ENCODE peak calls at places on chromosomes 11 and 22, in five cellular contexts. D, I, H, L and N are unnamed samples.

GRCh38 chr11:32334822-32335221 is 100.5 kb downstream of the WT1 start:
- DNase-seq in H (no peak), I (peak), D (no peak), L (no peak), N (no peak)

GRCh38 chr11:84612645-84613044 is 1014.5 kb downstream of the DLG2 start:
- DNase-seq in D (no peak), L (no peak), H (no peak), I (no peak), N (no peak)

GRCh38 chr11:69799097-69799496 is 20.1 kb downstream of the FGF3 start:
- DNase-seq in D (no peak), L (no peak), H (no peak), I (no peak), N (no peak)

GRCh38 chr11:122681070-122681469 is 25.5 kb downstream of the UBASH3B start:
- DNase-seq in L (no peak), I (no peak), D (no peak), H (no peak), N (no peak)

GRCh38 chr22:43239102-43239875 is 52.4 kb upstream of the TTLL12 start:
- DNase-seq in I (no peak), L (no peak), H (no peak), D (no peak), N (no peak)

GRCh38 chr11:69947059-69947771 is 128.0 kb upstream of the FGF3 start:
- DNase-seq in D (no peak), I (no peak), H (no peak), L (no peak), N (no peak)

GRCh38 chr11:69943066-69943465 is 123.8 kb upstream of the FGF3 start:
- DNase-seq in I (peak), L (no peak), D (peak), H (no peak), N (no peak)

GRCh38 chr11:126978911-126979310 is 21.7 kb downstream of the KIRREL3 start:
- DNase-seq in L (no peak), H (no peak), I (no peak), D (no peak), N (no peak)

GRCh38 chr11:84390441-84391078 is 1104.4 kb upstream of the CCDC90B start:
- DNase-seq in I (no peak), D (no peak), H (no peak), L (no peak), N (no peak)

GRCh38 chr11:117083011-117083940 is 15.0 kb downstream of the SIK3 start:
- DNase-seq in I (no peak), D (no peak), H (no peak), L (no peak), N (no peak)

GRCh38 chr11:125457814-125458343 is 38.2 kb downstream of the FEZ1 start:
- DNase-seq in H (no peak), D (no peak), L (peak), I (peak), N (peak)

GRCh38 chr11:41508121-41508520 is 48.7 kb upstream of the LRRC4C start:
- DNase-seq in I (no peak), L (no peak), D (no peak), H (no peak), N (no peak)

GRCh38 chr22:39661501-39661841 is 90.9 kb downstream of the CACNA1I start:
- DNase-seq in I (no peak), L (no peak), D (no peak), H (no peak), N (no peak)
- H3K4me3 ChIP-seq in I (no peak), L (no peak), D (no peak), H (no peak), N (no peak)

GRCh38 chr11:6604081-6604626 is 580 bp downstream of the ILK start:
- DNase-seq in L (peak), D (peak), H (peak), I (peak), N (peak)

GRCh38 chr11:6607190-6607635 is 3.6 kb downstream of the ILK start:
- DNase-seq in I (no peak), L (peak), D (no peak), H (no peak), N (no peak)

GRCh38 chr11:6608726-6609501 is 3.1 kb downstream of the TAF10 start:
- DNase-seq in I (no peak), H (peak), D (peak), L (no peak), N (no peak)

GRCh38 chr11:6608011-6608410 is 4.0 kb downstream of the TAF10 start:
- DNase-seq in I (no peak), L (no peak), D (no peak), H (peak), N (no peak)

DNA sequence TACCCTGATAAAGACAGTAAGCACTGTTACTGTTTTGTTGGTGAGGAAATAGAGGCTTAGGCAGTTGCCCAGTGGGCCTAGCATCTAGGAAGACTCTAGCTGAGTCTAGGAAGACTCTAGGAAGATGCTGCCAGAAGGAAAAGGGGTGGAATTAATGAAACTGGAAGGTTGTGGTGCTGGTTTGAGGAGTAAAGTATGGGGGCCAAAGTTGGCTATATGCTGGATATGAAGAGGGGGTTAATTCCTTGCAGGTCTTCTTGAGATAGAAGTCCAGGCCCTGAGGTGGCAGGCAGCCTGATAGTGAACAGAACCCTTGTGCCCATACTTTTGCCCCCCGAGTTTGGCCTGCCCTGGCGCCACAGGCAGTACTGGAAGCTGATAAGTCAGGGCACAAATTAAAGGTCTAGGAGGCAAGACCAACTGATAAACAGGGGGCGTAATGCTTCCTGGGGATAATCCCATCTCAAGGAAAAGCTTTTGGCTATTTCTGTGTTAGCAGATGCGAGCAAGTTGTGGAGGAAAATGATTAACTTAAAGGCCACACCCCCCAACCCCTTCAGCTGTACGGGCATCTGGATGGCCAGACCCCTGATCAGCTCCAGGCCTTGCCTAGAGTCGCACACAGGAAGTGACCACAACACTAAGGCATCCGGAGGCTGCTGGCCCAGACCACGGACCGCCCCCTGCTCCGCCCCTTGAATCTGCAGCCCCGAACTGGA is 3.1 kb downstream of the ILK start:
- DNase-seq in H (peak), L (peak), I (peak), D (peak), N (peak)
- H3K4me3 ChIP-seq in H (no peak), L (peak), I (no peak), D (no peak), N (peak)

DNA sequence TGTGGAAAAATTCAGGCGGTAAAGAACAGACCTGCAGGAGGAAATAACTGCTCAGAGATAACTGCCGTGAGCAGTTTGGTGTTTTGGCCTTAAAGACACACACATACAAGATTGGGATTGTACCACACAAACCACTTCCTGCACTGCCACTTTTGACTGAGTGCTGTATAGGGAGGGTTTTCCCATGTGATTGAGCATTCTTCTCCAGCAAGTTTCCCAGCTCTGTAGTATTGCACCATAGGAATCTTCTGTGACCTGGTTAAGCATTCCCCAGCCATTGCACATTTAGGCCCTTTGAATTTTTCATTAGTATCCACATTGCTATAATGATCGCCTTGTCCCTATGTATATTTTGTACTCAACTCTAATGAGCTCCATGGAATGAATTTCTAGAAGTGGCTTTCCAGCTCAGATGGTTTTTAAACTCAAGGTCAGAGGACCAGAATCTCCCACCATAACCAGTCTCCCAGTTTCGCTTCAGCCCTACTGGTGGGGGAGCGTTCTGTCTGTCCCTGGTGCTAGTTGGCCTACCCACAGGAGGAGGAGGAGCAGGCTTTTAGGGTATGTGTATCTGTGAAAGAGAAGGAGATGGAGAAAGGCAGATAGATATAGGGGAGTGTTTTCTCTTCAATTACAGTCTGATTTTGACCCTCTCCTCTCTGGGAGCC is 9.3 kb downstream of the CD82 start:
- DNase-seq in H (no peak), I (no peak), D (peak), L (peak), N (peak)
- H3K4me3 ChIP-seq in H (no peak), I (no peak), D (no peak), L (no peak), N (no peak)

DNA sequence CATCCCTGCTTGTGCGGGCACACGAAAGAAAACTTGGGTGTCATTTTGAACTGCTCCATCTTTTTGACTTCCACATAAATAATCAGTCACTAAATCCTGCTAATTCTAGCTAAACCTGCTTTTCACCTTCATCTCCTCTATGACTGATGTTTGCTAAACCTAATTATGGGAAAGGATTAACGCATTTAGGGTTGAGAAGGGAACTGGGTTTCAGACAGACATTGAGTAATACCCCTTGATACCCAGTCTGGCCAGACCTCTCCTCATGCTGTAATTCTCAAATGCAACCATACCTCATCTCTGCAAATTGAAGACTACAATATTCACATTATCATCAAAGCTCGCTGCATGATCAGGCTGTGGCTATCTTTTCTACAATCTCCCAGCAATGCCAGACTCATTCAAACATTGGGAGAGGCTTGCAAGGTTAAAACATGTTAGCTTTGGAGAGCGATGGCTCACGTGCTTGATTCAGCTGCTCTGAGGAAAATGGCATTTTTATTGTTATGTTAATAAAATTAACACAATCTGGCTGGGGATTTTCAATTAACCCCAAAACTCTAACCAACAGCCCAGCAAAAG is 2.4 kb downstream of the HPS4 start:
- DNase-seq in L (no peak), I (no peak), D (no peak), H (no peak), N (no peak)
- H3K4me3 ChIP-seq in L (no peak), I (no peak), D (no peak), H (no peak), N (no peak)

GRCh38 chr11:14420223-14420622 is 61.2 kb upstream of the RRAS2 start:
- DNase-seq in L (no peak), I (no peak), H (no peak), D (no peak), N (no peak)

GRCh38 chr11:14414470-14415461 is 55.8 kb upstream of the RRAS2 start:
- DNase-seq in D (peak), L (no peak), H (no peak), I (peak), N (no peak)

GRCh38 chr11:14417186-14417585 is 58.2 kb upstream of the RRAS2 start:
- DNase-seq in H (no peak), L (no peak), D (no peak), I (no peak), N (no peak)

GRCh38 chr11:14418801-14419417 is 59.9 kb upstream of the RRAS2 start:
- DNase-seq in L (no peak), H (no peak), I (peak), D (peak), N (no peak)

GRCh38 chr11:14417975-14418374 is 59.0 kb upstream of the RRAS2 start:
- DNase-seq in I (no peak), H (no peak), L (no peak), D (no peak), N (no peak)
- H3K4me3 ChIP-seq in I (no peak), H (no peak), L (no peak), D (no peak), N (no peak)

DNA sequence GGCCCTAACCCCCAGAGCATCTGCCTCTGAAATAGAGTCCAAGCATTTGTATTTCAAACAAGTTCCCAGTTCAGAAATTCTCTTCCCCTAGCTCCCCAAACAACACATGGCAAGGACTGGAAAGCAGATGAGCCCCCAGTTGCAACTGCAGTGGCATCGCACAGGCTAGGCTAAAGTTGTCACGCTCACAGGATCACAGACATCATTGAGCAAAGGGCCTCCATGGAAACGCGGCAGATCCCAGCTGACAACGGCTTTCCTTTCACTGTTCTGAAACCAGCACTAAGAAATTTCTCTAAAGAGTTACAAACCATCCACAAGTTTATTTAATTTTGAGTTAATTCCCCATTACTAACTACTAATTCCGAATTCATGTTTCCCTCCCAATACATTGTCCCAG is 204.7 kb downstream of the LARGE1 start:
- DNase-seq in D (no peak), I (no peak), H (no peak), L (no peak), N (no peak)
- H3K4me3 ChIP-seq in D (no peak), I (no peak), H (no peak), L (no peak), N (no peak)

GRCh38 chr11:37630866-37631265 is 1032.8 kb upstream of the RAG2 start:
- DNase-seq in H (no peak), L (no peak), D (no peak), I (no peak), N (no peak)

GRCh38 chr11:37632748-37633147 is 1034.7 kb upstream of the RAG2 start:
- DNase-seq in D (no peak), L (no peak), I (no peak), H (no peak), N (no peak)
- H3K4me3 ChIP-seq in D (no peak), L (no peak), I (no peak), H (no peak), N (no peak)

GRCh38 chr22:39446239-39446721 is 10.5 kb upstream of the MGAT3 start:
- DNase-seq in L (no peak), D (no peak), I (peak), H (no peak), N (no peak)

GRCh38 chr22:39444937-39445465 is 11.8 kb upstream of the MGAT3 start:
- DNase-seq in I (no peak), H (no peak), L (no peak), D (no peak), N (no peak)

GRCh38 chr22:39444247-39444800 is 12.5 kb upstream of the MGAT3 start:
- DNase-seq in D (no peak), I (no peak), L (no peak), H (no peak), N (no peak)

GRCh38 chr22:39439170-39439569 is 17.6 kb upstream of the MGAT3 start:
- DNase-seq in L (no peak), I (peak), D (peak), H (no peak), N (no peak)

DNA sequence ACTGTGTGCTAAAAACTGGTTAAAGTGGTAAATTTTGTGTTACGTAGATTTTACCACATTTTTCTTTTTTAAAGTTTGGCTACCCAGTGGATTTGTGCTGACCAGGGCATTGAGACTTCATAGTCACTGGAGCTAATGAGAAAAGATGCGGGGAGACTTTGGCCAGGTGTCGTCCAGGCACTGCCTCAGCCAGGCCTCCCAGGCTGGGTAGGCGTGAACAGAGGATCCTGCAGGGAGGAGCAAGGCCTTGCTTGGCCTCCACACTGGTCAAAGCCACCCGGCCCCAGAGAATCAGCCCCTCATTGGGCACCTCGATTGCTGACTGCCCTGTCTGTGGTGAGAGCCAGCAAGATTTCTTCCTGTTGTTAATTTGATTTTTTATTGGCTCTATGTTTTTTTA is 13.4 kb upstream of the MGAT3 start:
- DNase-seq in L (no peak), D (no peak), H (no peak), I (no peak), N (no peak)
- H3K4me3 ChIP-seq in L (no peak), D (no peak), H (no peak), I (no peak), N (no peak)

DNA sequence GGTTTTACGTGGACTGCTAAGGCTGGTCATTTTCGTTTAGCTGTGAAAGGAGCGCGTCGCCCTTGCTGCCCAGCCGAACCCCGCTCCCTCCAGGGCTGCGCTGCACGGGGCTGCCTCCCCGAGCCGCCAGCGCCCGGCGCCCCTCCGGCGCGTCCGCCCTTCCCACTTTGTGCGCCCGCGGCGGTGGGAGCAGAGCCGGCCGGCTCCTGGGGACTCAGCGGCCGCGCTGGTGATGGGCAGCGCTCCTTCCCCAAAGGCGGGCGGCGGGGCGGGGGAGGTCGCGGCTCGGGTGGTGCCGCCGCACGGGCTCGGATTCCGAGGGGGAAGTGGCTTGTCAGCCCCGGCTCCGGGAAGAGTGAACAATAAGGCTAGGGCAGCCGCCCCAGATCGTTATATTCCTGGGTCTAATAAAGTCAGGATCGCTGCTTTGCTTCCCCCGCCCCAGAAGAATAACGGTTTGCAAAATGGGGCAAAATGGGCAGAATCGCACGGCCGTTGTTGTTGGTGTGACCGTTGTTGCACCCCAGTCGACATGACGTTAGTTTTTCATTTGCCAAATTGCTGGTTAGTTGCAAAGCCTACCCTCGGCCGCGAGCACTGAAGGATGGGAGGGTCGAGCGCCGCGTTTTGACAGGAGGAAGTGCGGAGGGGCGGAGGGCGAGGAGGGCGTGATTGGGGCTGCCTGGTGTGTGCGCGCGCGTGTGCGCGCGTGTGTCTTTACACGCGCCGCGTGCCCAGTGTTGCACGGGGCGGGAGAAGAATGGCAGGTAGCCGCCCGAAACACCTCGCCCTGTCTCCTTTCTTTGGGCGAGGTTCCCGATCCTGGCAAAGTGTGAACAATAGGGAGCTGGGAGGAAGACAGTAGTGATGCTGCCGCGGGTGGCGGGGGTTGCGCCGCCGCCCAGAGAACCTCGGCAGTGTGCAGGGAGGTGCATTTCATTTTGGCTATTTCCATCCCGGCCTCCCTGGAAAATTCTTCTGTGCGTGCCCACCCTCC is 829 bp downstream of the NCAM1 start:
- DNase-seq in D (peak), I (no peak), H (no peak), L (no peak), N (no peak)
- H3K4me3 ChIP-seq in D (peak), I (peak), H (peak), L (peak), N (peak)

DNA sequence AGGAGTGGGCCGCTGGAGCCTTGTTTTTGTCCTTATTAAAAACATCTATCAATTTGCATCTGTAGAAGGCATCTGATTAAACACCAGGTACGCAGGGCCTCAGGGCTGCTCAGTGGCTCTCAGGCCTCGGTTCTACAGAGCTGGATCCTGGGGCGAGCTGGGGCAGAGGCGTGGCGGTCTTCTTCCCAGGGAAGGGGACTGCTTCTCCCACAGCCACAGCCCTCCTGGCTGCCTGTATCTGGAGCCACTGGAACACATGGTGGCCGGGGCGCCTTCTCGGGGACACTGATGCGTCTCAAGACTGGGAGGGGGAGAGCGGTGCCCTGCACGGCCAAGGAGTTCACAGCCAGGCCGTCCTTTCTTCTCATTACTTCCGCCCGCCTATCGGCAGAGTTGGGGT is 1178.2 kb downstream of the BRD1 start:
- DNase-seq in D (no peak), L (no peak), H (no peak), I (no peak), N (no peak)
- H3K4me3 ChIP-seq in D (no peak), L (no peak), H (no peak), I (no peak), N (no peak)